ENCODE peak calls at places on chromosome 4, in seven cellular contexts. X is neural crest cell, K is fibroblast of mammary gland, N is adrenal gland, F is breast epithelium, T is fibroblast of lung, G is suprapubic skin. O is an unnamed sample.

GRCh38 chr4:82739292-82740190 is 59.1 kb downstream of the SCD5 start:
- DNase-seq in K (peak), X (peak), F (no peak), N (peak), G (peak), T (no peak), O (peak)

GRCh38 chr4:159390648-159391047 is 287.8 kb downstream of the RAPGEF2 start:
- DNase-seq in T (peak), G (no peak), N (peak), X (no peak), K (peak), F (no peak), O (peak)

GRCh38 chr4:73485085-73485484 is 3.5 kb downstream of the AFM start:
- DNase-seq in G (no peak), X (no peak), F (no peak), N (no peak), K (no peak), T (no peak), O (no peak)

GRCh38 chr4:150152764-150153163 is 74.5 kb downstream of the DCLK2 start:
- DNase-seq in G (no peak), K (peak), X (no peak), N (peak), F (no peak), T (peak), O (peak)

GRCh38 chr4:124105212-124105611 is 607.3 kb downstream of the ANKRD50 start:
- DNase-seq in F (no peak), K (peak), T (peak), N (no peak), G (no peak), X (no peak), O (no peak)

GRCh38 chr4:89744915-89745314 is 92.0 kb downstream of the SNCA start:
- DNase-seq in N (no peak), X (no peak), G (no peak), T (no peak), K (no peak), F (no peak), O (no peak)

GRCh38 chr4:174946246-174946645 is 28.1 kb downstream of the ADAM29 start:
- DNase-seq in G (no peak), K (no peak), F (no peak), T (no peak), N (no peak), X (no peak), O (no peak)

GRCh38 chr4:43776371-43776770 is 672.2 kb downstream of the KCTD8 start:
- DNase-seq in F (no peak), T (peak), G (no peak), X (no peak), K (peak), N (no peak), O (no peak)

GRCh38 chr4:81142744-81143143 is 72.3 kb downstream of the PRKG2 start:
- DNase-seq in T (peak), F (no peak), K (peak), G (peak), X (no peak), N (no peak), O (no peak)

GRCh38 chr4:113645771-113646455 is 115.6 kb downstream of the CAMK2D start:
- DNase-seq in X (no peak), K (peak), N (peak), T (peak), F (no peak), G (no peak), O (peak)

GRCh38 chr4:81352476-81352875 is 119.2 kb downstream of the RASGEF1B start:
- DNase-seq in F (no peak), K (peak), N (no peak), T (peak), G (no peak), X (no peak), O (no peak)

GRCh38 chr4:109411964-109412363 is 21.7 kb upstream of the SEC24B start:
- DNase-seq in N (peak), T (no peak), X (no peak), G (no peak), K (no peak), F (no peak), O (no peak)

GRCh38 chr4:163590609-163591264 is 96.2 kb downstream of the TMA16 start:
- DNase-seq in N (no peak), X (no peak), F (no peak), T (peak), G (no peak), K (peak), O (no peak)
- TF ChIP-seq CTCF in N (no peak), X (no peak), F (no peak), T (no peak), G (no peak), K (no peak), O (no peak)

GRCh38 chr4:6044805-6045204 is 26.6 kb upstream of the C4orf50 start:
- DNase-seq in X (no peak), N (no peak), K (no peak), F (no peak), T (no peak), G (no peak), O (no peak)
- TF ChIP-seq CTCF in X (no peak), N (no peak), K (no peak), F (no peak), T (no peak), G (no peak), O (no peak)

DNA sequence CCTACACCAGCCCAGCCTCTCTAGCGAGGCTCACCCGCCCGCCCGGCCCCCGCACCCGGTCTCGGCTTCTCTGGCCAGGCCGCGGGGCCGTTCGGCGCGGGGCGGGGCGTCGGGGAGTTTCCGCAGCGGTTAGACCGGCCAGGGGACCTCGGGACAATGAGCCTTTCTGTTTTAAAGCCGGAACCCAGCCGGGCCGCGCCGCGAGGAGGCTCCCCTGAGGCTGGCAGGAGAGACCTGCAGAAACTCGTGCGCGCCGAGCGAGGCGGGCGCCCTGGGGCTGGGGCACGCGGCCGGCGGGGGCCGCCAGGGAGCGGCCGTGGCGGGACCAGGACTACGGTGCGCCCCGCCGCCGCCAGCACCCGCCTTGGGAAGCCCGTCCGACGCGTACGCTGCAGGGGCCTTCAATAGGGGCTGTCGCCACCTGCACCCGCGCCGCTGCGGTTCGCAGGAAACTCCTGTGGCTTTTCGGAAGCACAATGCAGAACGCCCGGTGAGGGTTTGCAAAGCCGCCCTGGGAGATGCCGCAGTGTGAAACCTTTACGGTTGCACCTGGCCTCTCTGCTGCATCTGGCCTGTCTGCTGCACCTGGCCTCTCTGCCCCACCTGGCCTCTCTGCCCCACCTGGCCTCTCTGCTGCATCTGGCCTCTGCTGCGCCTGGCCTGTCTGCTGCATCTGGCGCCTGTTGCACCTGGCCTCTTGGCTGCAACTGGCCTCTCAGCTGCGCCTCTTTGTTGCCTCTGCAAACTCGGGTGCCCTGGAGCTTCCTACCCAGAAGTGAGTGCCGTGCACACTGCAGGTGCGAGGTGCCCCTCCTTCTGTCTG is 63.9 kb downstream of the TRAPPC11 start:
- DNase-seq in T (peak), F (peak), G (peak), X (peak), N (peak), K (peak), O (peak)
- TF ChIP-seq CTCF in T (no peak), F (no peak), G (no peak), X (peak), N (no peak), K (no peak), O (no peak)

GRCh38 chr4:32037391-32037790 is 1317.2 kb downstream of the PCDH7 start:
- DNase-seq in X (no peak), T (no peak), K (no peak), G (no peak), F (no peak), N (no peak), O (no peak)

GRCh38 chr4:32042486-32042885 is 1322.3 kb downstream of the PCDH7 start:
- DNase-seq in K (no peak), F (no peak), G (no peak), N (no peak), X (no peak), T (no peak), O (no peak)
- TF ChIP-seq CTCF in K (no peak), F (no peak), G (no peak), N (no peak), X (no peak), T (no peak), O (no peak)

DNA sequence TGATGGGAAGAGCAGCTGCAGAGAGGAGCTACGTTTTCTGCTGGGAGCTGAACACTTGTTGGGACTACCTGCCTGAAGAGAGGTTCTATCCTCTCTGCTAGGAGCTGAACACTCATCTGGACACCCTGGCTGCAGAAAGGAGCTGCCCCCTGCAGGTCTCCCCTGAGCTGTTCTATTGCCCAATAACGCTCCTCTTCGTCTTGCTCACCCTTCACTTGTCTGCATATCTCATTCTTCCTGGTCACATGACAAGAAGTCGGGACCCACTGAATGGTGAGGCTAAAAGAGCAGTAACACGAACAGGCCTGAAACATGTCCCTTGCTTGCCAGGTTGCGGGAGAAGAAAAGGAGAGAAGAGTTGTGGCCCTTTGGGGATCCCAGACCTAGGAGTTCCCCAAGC is 27.8 kb downstream of the NAA11 start:
- DNase-seq in G (no peak), K (no peak), F (no peak), N (no peak), X (no peak), T (no peak), O (no peak)
- TF ChIP-seq CTCF in G (no peak), K (no peak), F (no peak), N (no peak), X (no peak), T (no peak), O (no peak)

GRCh38 chr4:8688041-8688907 is 95.7 kb downstream of the CPZ start:
- DNase-seq in G (peak), N (peak), F (no peak), T (no peak), X (peak), K (peak), O (no peak)
- TF ChIP-seq CTCF in G (peak), N (no peak), F (no peak), T (no peak), X (peak), K (peak), O (peak)

GRCh38 chr4:139511320-139511719 is 44.7 kb downstream of the SETD7 start:
- DNase-seq in X (no peak), F (no peak), G (no peak), K (no peak), T (peak), N (no peak), O (no peak)

GRCh38 chr4:139506774-139507173 is 49.2 kb downstream of the SETD7 start:
- DNase-seq in N (peak), K (no peak), G (no peak), X (no peak), F (no peak), T (no peak), O (no peak)

GRCh38 chr4:139514382-139515059 is 41.5 kb downstream of the SETD7 start:
- DNase-seq in G (no peak), N (no peak), F (no peak), X (no peak), K (no peak), T (no peak), O (no peak)

GRCh38 chr4:139508581-139509237 is 47.3 kb downstream of the SETD7 start:
- DNase-seq in N (no peak), F (no peak), K (no peak), T (no peak), G (no peak), X (no peak), O (no peak)

DNA sequence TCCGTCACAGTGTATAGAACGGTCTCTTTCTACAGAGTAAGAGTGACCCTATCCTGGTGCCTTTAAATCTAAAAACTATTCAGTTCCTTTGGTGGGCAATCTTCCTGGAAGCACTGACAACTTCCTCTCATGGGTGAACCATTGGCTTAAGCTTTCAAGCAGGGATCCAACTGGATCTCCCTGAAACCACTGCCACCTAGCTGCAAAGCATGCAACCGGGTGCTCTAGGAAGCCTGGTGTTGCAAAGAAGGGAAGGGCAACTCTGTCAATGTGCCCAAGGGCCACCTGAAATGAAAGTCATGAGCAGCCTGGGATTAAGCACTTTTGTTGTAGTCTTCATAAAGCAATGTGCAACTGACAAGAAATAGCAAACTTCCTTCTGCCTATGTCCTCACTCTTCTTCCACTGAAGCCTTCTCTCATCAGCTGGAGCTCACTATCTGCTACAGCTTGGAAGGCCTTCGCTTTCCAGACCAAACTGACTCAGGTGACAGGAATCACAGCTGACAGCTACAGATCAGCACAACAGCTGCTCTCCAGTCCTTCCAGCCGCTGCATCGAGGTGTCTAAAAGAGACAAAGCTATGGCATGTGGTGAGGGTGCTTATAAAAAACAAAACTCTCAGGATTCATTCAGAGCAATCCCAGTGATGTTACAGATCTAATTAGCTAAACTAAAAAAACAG is 46.1 kb downstream of the SETD7 start:
- DNase-seq in F (no peak), T (no peak), G (no peak), X (no peak), K (no peak), N (peak), O (no peak)
- TF ChIP-seq CTCF in F (no peak), T (peak), G (peak), X (peak), K (peak), N (no peak), O (peak)

DNA sequence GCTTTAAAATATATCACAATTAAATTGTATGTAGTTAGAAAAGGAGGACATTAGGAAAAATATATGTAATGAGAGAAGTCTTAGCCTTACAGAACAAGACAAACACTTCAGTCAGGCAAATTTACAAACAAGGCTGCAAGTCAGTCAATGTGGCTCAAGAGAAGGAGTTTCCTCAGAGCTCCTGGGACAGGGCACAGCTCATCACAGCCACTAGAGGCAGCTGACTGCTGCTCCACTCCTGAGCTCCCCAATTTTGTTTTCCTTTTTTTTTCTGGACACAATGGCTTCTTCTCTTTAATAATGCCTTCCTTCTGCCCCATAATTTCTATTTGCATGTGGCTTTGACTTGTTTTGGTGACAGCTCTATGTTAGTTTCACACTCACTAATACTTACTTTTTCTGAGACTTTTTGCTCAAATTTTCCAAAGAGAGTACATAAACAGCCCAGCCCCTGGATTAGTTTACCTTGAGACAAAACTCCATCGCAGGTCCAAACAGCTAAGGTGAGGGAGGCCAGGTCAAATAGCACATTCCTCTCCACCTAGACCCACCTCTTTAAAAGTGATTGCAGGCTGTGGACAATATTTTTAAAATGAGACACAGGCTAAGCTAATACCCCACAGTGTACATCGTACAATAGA is 850.4 kb upstream of the FRG1 start:
- DNase-seq in K (peak), N (peak), T (no peak), F (no peak), X (no peak), G (no peak), O (peak)
- TF ChIP-seq CTCF in K (peak), N (no peak), T (peak), F (no peak), X (peak), G (peak), O (peak)

GRCh38 chr4:21765810-21766407 is 182.7 kb downstream of the KCNIP4 start:
- DNase-seq in X (peak), G (no peak), K (peak), N (peak), T (peak), F (no peak), O (peak)
- TF ChIP-seq CTCF in X (peak), G (peak), K (peak), N (peak), T (peak), F (peak), O (peak)

DNA sequence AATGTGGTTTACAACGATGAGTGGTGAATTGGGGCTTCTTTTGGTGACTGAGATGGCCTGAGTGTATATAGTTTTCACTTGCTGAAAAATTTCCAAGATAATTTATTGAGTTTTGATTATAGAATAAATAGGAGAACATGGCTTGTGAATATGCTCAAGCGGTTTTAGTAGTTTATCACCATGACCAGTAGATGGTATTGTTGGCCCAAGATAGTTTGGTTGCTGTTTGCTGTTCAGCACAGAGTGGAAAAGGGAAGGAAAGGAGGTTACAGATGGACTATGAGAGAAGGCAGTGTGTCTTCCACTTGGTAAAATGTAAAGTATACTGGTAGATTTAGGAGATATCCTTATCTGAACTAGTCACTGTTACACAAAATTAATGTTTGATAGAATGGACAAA is 55.8 kb upstream of the POU4F2 start:
- DNase-seq in X (no peak), G (no peak), F (no peak), N (no peak), K (peak), T (no peak), O (no peak)
- TF ChIP-seq CTCF in X (peak), G (no peak), F (no peak), N (no peak), K (no peak), T (no peak), O (peak)